ENCODE peak calls at places on chromosomes 5 and 9, in eight cellular contexts. One of them, this sample, is unnamed.

GRCh38 chr9:29555452-29555851 is 1982.2 kb upstream of the C9orf72 start:
- DNase-seq in kidney: no peak
- DNase-seq in heart left ventricle: no peak
- DNase-seq in epithelial cell of prostate: no peak
- DNase-seq in SJSA1: no peak
- DNase-seq in H9: no peak
- DNase-seq in DND-41: no peak
- DNase-seq in right atrium auricular region: no peak
- DNase-seq in this sample: no peak

GRCh38 chr9:136582977-136583735 is 37.3 kb upstream of the NOTCH1 start:
- DNase-seq in epithelial cell of prostate: no peak
- DNase-seq in DND-41: no peak
- DNase-seq in right atrium auricular region: no peak
- DNase-seq in SJSA1: no peak
- DNase-seq in H9: no peak
- DNase-seq in kidney: peak
- DNase-seq in heart left ventricle: no peak
- DNase-seq in this sample: no peak

GRCh38 chr5:16805478-16805877 is 130.6 kb downstream of the MYO10 start:
- DNase-seq in epithelial cell of prostate: no peak
- DNase-seq in right atrium auricular region: no peak
- DNase-seq in heart left ventricle: no peak
- DNase-seq in DND-41: no peak
- DNase-seq in SJSA1: no peak
- DNase-seq in kidney: no peak
- DNase-seq in H9: no peak
- DNase-seq in this sample: no peak

GRCh38 chr9:1042466-1042865 is 7.7 kb upstream of the DMRT2 start:
- DNase-seq in kidney: no peak
- DNase-seq in DND-41: no peak
- DNase-seq in epithelial cell of prostate: no peak
- DNase-seq in SJSA1: no peak
- DNase-seq in right atrium auricular region: no peak
- DNase-seq in H9: peak
- DNase-seq in heart left ventricle: no peak
- DNase-seq in this sample: no peak

GRCh38 chr5:142698447-142698846 is 12.6 kb upstream of the FGF1 start:
- DNase-seq in DND-41: no peak
- DNase-seq in kidney: no peak
- DNase-seq in SJSA1: no peak
- DNase-seq in heart left ventricle: no peak
- DNase-seq in epithelial cell of prostate: no peak
- DNase-seq in H9: no peak
- DNase-seq in right atrium auricular region: no peak
- DNase-seq in this sample: no peak

GRCh38 chr5:153866176-153866575 is 172.5 kb downstream of the FAM114A2 start:
- DNase-seq in epithelial cell of prostate: no peak
- DNase-seq in kidney: no peak
- DNase-seq in DND-41: no peak
- DNase-seq in H9: no peak
- DNase-seq in heart left ventricle: no peak
- DNase-seq in right atrium auricular region: no peak
- DNase-seq in SJSA1: no peak
- DNase-seq in this sample: no peak

GRCh38 chr9:100309992-100310391 is 42.8 kb downstream of the TEX10 start:
- DNase-seq in epithelial cell of prostate: no peak
- DNase-seq in SJSA1: no peak
- DNase-seq in H9: no peak
- DNase-seq in DND-41: no peak
- DNase-seq in heart left ventricle: no peak
- DNase-seq in right atrium auricular region: no peak
- DNase-seq in kidney: no peak
- DNase-seq in this sample: no peak

GRCh38 chr5:161851691-161852299 is 3.9 kb downstream of the GABRA1 start:
- DNase-seq in H9: no peak
- DNase-seq in kidney: no peak
- DNase-seq in right atrium auricular region: no peak
- DNase-seq in epithelial cell of prostate: no peak
- DNase-seq in SJSA1: no peak
- DNase-seq in DND-41: no peak
- DNase-seq in heart left ventricle: no peak
- DNase-seq in this sample: no peak

GRCh38 chr5:204462-204861 is 13.2 kb downstream of the LRRC14B start:
- DNase-seq in right atrium auricular region: no peak
- DNase-seq in DND-41: no peak
- DNase-seq in heart left ventricle: no peak
- DNase-seq in epithelial cell of prostate: no peak
- DNase-seq in kidney: no peak
- DNase-seq in H9: no peak
- DNase-seq in SJSA1: no peak
- DNase-seq in this sample: no peak

GRCh38 chr9:75130621-75131020 is 42.3 kb downstream of the OSTF1 start:
- DNase-seq in right atrium auricular region: no peak
- DNase-seq in epithelial cell of prostate: no peak
- DNase-seq in DND-41: no peak
- DNase-seq in kidney: no peak
- DNase-seq in H9: no peak
- DNase-seq in heart left ventricle: no peak
- DNase-seq in SJSA1: no peak
- DNase-seq in this sample: no peak

GRCh38 chr9:101429736-101430135 is 5.8 kb downstream of the ALDOB start:
- DNase-seq in DND-41: no peak
- DNase-seq in heart left ventricle: no peak
- DNase-seq in epithelial cell of prostate: no peak
- DNase-seq in SJSA1: no peak
- DNase-seq in H9: no peak
- DNase-seq in kidney: no peak
- DNase-seq in right atrium auricular region: no peak
- DNase-seq in this sample: no peak

GRCh38 chr5:31675472-31675871 is 36.5 kb downstream of the PDZD2 start:
- DNase-seq in H9: no peak
- DNase-seq in right atrium auricular region: no peak
- DNase-seq in heart left ventricle: no peak
- DNase-seq in SJSA1: no peak
- DNase-seq in kidney: no peak
- DNase-seq in epithelial cell of prostate: no peak
- DNase-seq in DND-41: no peak
- DNase-seq in this sample: no peak

GRCh38 chr5:7364226-7364875 is 31.6 kb upstream of the ADCY2 start:
- DNase-seq in epithelial cell of prostate: no peak
- DNase-seq in heart left ventricle: no peak
- DNase-seq in right atrium auricular region: no peak
- DNase-seq in H9: no peak
- DNase-seq in SJSA1: no peak
- DNase-seq in kidney: no peak
- DNase-seq in DND-41: no peak
- DNase-seq in this sample: no peak

GRCh38 chr5:181281077-181281983 is 20.4 kb upstream of the TRIM52 start:
- DNase-seq in heart left ventricle: no peak
- DNase-seq in right atrium auricular region: no peak
- DNase-seq in SJSA1: no peak
- DNase-seq in DND-41: no peak
- DNase-seq in kidney: no peak
- DNase-seq in H9: peak
- DNase-seq in epithelial cell of prostate: no peak
- DNase-seq in this sample: no peak

GRCh38 chr5:181282874-181283273 is 21.9 kb upstream of the TRIM52 start:
- DNase-seq in kidney: no peak
- DNase-seq in H9: no peak
- DNase-seq in heart left ventricle: no peak
- DNase-seq in DND-41: no peak
- DNase-seq in right atrium auricular region: no peak
- DNase-seq in epithelial cell of prostate: no peak
- DNase-seq in SJSA1: no peak
- DNase-seq in this sample: no peak

GRCh38 chr5:181280251-181280762 is 19.4 kb upstream of the TRIM52 start:
- DNase-seq in DND-41: no peak
- DNase-seq in kidney: no peak
- DNase-seq in H9: no peak
- DNase-seq in heart left ventricle: no peak
- DNase-seq in right atrium auricular region: no peak
- DNase-seq in SJSA1: no peak
- DNase-seq in epithelial cell of prostate: no peak
- DNase-seq in this sample: no peak

GRCh38 chr5:181283347-181283746 is 22.4 kb upstream of the TRIM52 start:
- DNase-seq in heart left ventricle: no peak
- DNase-seq in right atrium auricular region: no peak
- DNase-seq in SJSA1: no peak
- DNase-seq in kidney: no peak
- DNase-seq in epithelial cell of prostate: no peak
- DNase-seq in H9: no peak
- DNase-seq in DND-41: no peak
- DNase-seq in this sample: no peak

GRCh38 chr5:181281984-181282316 is 21.0 kb upstream of the TRIM52 start:
- DNase-seq in SJSA1: no peak
- DNase-seq in kidney: no peak
- DNase-seq in epithelial cell of prostate: no peak
- DNase-seq in H9: no peak
- DNase-seq in right atrium auricular region: no peak
- DNase-seq in DND-41: no peak
- DNase-seq in heart left ventricle: no peak
- DNase-seq in this sample: no peak
- H3K27ac ChIP-seq in SJSA1: no peak
- H3K27ac ChIP-seq in kidney: no peak
- H3K27ac ChIP-seq in epithelial cell of prostate: no peak
- H3K27ac ChIP-seq in H9: no peak
- H3K27ac ChIP-seq in right atrium auricular region: no peak
- H3K27ac ChIP-seq in DND-41: no peak
- H3K27ac ChIP-seq in heart left ventricle: no peak
- H3K27ac ChIP-seq in this sample: no peak

DNA sequence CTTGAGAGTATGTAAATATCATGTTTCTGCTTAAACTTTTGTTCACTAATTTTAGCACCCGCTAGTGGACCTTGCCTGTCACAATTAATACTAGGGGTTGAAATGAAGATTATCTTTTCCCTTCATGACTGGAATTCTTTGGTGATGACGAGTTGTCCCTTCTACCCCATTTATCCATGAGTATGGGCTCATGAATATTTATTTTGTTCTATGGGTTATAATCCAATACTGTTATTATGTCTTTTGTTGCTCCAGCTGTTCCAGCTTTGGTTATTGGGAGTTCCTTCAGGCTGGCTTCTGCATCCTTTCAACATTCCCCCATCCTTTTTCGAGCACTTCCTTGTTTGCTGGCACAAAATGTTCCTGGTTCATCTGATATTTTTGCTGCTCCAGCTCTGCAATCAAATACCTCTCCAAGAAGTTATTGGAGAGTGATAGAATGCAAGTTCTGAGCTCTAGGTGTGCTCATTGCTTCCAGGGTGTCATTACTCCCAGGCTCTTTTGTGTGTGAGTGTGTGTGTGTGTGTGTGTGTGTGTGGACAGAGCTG is 19.7 kb upstream of the ARHGEF28 start:
- DNase-seq in epithelial cell of prostate: no peak
- DNase-seq in right atrium auricular region: no peak
- DNase-seq in heart left ventricle: no peak
- DNase-seq in kidney: no peak
- DNase-seq in H9: no peak
- DNase-seq in SJSA1: no peak
- DNase-seq in DND-41: no peak
- DNase-seq in this sample: no peak
- H3K27ac ChIP-seq in epithelial cell of prostate: no peak
- H3K27ac ChIP-seq in right atrium auricular region: no peak
- H3K27ac ChIP-seq in heart left ventricle: no peak
- H3K27ac ChIP-seq in kidney: no peak
- H3K27ac ChIP-seq in H9: no peak
- H3K27ac ChIP-seq in SJSA1: no peak
- H3K27ac ChIP-seq in DND-41: no peak
- H3K27ac ChIP-seq in this sample: no peak

DNA sequence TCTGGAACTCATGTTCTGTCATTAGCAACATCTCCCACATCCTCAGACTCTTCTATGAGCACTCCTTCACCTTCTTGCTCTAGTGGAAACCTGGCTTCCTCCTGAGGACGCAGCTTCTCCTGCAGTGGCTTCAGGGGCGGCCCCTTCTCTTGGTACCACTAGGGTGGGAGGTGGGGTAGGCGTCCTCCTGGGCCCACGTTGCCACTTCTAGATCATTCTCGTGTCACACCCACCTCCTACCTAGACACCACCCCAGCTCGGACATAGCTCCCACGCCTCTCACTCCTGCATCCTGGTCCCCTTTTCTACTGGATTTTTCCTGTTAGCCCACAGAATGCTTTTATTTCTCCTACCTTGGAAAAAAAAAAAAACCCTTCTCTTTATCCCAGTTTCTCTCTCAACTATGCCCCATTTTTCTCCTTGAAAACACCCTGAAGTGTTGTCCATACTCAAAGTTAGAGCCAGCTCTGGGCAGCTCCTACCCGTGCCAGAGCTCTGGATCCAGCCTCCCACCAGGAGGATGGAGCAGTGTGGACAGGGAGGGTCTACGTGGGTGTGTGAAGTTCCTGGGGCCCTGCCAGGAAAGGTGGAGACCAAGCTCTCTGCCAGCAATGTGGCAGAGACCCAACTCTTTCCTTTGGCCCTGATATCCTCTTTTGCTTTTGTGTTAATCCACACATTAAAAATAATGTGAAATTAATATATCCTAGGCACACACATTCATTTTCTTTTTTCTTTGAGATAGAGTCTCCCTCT is 179.2 kb downstream of the HSPA4 start:
- DNase-seq in kidney: no peak
- DNase-seq in H9: no peak
- DNase-seq in DND-41: no peak
- DNase-seq in heart left ventricle: no peak
- DNase-seq in SJSA1: no peak
- DNase-seq in right atrium auricular region: no peak
- DNase-seq in epithelial cell of prostate: no peak
- DNase-seq in this sample: no peak
- H3K27ac ChIP-seq in kidney: no peak
- H3K27ac ChIP-seq in H9: no peak
- H3K27ac ChIP-seq in DND-41: no peak
- H3K27ac ChIP-seq in heart left ventricle: no peak
- H3K27ac ChIP-seq in SJSA1: peak
- H3K27ac ChIP-seq in right atrium auricular region: no peak
- H3K27ac ChIP-seq in epithelial cell of prostate: peak
- H3K27ac ChIP-seq in this sample: no peak

GRCh38 chr5:50963647-50964584 is 297.5 kb downstream of the PARP8 start:
- DNase-seq in heart left ventricle: no peak
- DNase-seq in DND-41: no peak
- DNase-seq in SJSA1: no peak
- DNase-seq in right atrium auricular region: no peak
- DNase-seq in epithelial cell of prostate: no peak
- DNase-seq in H9: peak
- DNase-seq in kidney: no peak
- DNase-seq in this sample: no peak
- H3K27ac ChIP-seq in heart left ventricle: no peak
- H3K27ac ChIP-seq in DND-41: no peak
- H3K27ac ChIP-seq in SJSA1: no peak
- H3K27ac ChIP-seq in right atrium auricular region: no peak
- H3K27ac ChIP-seq in epithelial cell of prostate: no peak
- H3K27ac ChIP-seq in H9: no peak
- H3K27ac ChIP-seq in kidney: no peak
- H3K27ac ChIP-seq in this sample: no peak

DNA sequence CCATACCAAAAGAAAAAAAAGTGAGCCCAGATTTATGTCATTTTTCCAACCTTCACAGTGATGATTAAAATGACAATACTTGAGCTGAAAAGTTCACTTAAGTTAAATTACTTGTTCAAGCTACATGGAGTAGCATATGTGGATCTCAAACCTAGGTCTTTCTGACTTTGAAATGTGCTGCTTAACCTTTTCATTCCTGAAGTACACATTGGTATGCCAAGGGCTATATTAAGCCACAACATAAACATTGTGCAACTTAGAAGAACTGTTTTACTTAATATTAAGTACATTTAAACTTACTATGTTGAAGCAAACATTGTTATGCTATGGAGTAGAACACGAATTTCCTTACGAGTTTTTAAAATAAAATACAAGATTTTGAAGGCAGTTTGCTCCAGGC is 105.0 kb downstream of the GIN1 start:
- DNase-seq in DND-41: no peak
- DNase-seq in epithelial cell of prostate: no peak
- DNase-seq in right atrium auricular region: no peak
- DNase-seq in heart left ventricle: no peak
- DNase-seq in kidney: no peak
- DNase-seq in H9: no peak
- DNase-seq in SJSA1: no peak
- DNase-seq in this sample: no peak
- H3K27ac ChIP-seq in DND-41: no peak
- H3K27ac ChIP-seq in epithelial cell of prostate: no peak
- H3K27ac ChIP-seq in right atrium auricular region: no peak
- H3K27ac ChIP-seq in heart left ventricle: no peak
- H3K27ac ChIP-seq in kidney: no peak
- H3K27ac ChIP-seq in H9: no peak
- H3K27ac ChIP-seq in SJSA1: no peak
- H3K27ac ChIP-seq in this sample: no peak